ENCODE peak calls at places on chromosomes 13 and 19, in ten cellular contexts. J is foreskin fibroblast; Y is glutamatergic neuron; F is CD8-positive, alpha-beta memory T cell; H is activated CD4-positive, alpha-beta T cell treated with anti-CD3 and anti-CD28 coated beads, Interleukin-2, amount 10 ng/mL, durations not matched to agents 7 days and 5 days; C is NCI-H460; P is activated CD8-positive, alpha-beta T cell treated with anti-CD3 and anti-CD28 coated beads for 36 hours; Q is IMR-90; N is naive thymus-derived CD4-positive, alpha-beta T cell; B is T-cell. S is an unnamed sample.

GRCh38 chr19:1017115-1017905 is 3.6 kb downstream of the TMEM259 start:
- DNase-seq in H (no peak), Y (no peak), Q (no peak), J (no peak), B (no peak), C (no peak), F (no peak), P (no peak), N (no peak), S (no peak)

GRCh38 chr13:49998714-49999624 is 2.1 kb downstream of the TRIM13 start:
- DNase-seq in B (no peak), P (no peak), H (no peak), C (no peak), N (no peak), Y (no peak), J (no peak), F (no peak), Q (no peak), S (no peak)

GRCh38 chr19:56839665-56840451 is 668 bp downstream of the PEG3 start:
- DNase-seq in H (no peak), F (no peak), J (peak), N (no peak), C (no peak), B (no peak), P (peak), Q (no peak), Y (peak), S (no peak)

GRCh38 chr19:33453207-33453736 is 68.3 kb downstream of the PEPD start:
- DNase-seq in B (no peak), H (no peak), F (no peak), J (no peak), Q (no peak), Y (no peak), P (no peak), C (no peak), N (no peak), S (no peak)

GRCh38 chr19:46828484-46828883 is 22.2 kb downstream of the AP2S1 start:
- DNase-seq in J (no peak), C (no peak), N (no peak), Q (peak), P (peak), Y (no peak), H (no peak), B (no peak), F (no peak), S (no peak)

GRCh38 chr13:99071211-99071610 is 93.3 kb upstream of the DOCK9 start:
- DNase-seq in J (no peak), Y (no peak), B (no peak), Q (no peak), F (no peak), C (no peak), N (no peak), P (no peak), H (no peak), S (no peak)

GRCh38 chr19:19600793-19601346 is 17.6 kb downstream of the PBX4 start:
- DNase-seq in Q (no peak), B (no peak), N (no peak), C (no peak), Y (no peak), H (no peak), F (no peak), P (peak), J (no peak), S (no peak)

GRCh38 chr19:40763963-40764362 is 11.4 kb upstream of the MIA start:
- DNase-seq in F (no peak), N (no peak), J (no peak), P (peak), Q (no peak), C (no peak), Y (no peak), H (no peak), B (no peak), S (no peak)

GRCh38 chr13:43758834-43759233 is 27.9 kb downstream of the ENOX1 start:
- DNase-seq in J (no peak), C (no peak), P (no peak), N (no peak), F (no peak), Y (no peak), H (no peak), Q (no peak), B (no peak), S (no peak)

GRCh38 chr13:59570204-59570603 is 593.5 kb downstream of the DIAPH3 start:
- DNase-seq in F (no peak), B (no peak), P (no peak), Q (no peak), Y (no peak), H (no peak), C (no peak), N (no peak), J (no peak), S (no peak)

GRCh38 chr19:12567951-12568350 is 16.7 kb upstream of the ZNF564 start:
- DNase-seq in C (no peak), F (no peak), J (peak), Q (peak), H (no peak), P (no peak), B (no peak), N (no peak), Y (no peak), S (no peak)

GRCh38 chr13:98216135-98216565 is 39.1 kb upstream of the RNF113B start:
- DNase-seq in C (no peak), Q (peak), F (no peak), Y (no peak), B (no peak), J (peak), H (no peak), P (no peak), N (no peak), S (no peak)

GRCh38 chr13:41590122-41590521 is 132.8 kb downstream of the RGCC start:
- DNase-seq in Y (no peak), B (no peak), C (no peak), P (no peak), J (no peak), H (no peak), N (no peak), Q (no peak), F (no peak), S (no peak)

GRCh38 chr13:98565726-98566577 is 11.0 kb downstream of the STK24 start:
- DNase-seq in C (no peak), F (no peak), P (no peak), H (no peak), N (no peak), Y (no peak), B (no peak), Q (no peak), J (no peak), S (no peak)

GRCh38 chr19:56351208-56351607 is 36.6 kb upstream of the ZSCAN5A start:
- DNase-seq in P (no peak), N (no peak), J (no peak), C (no peak), Y (no peak), F (no peak), B (no peak), Q (no peak), H (no peak), S (no peak)

GRCh38 chr19:13778847-13779246 is 4.6 kb downstream of the C19orf53 start:
- DNase-seq in Q (no peak), P (no peak), F (no peak), Y (no peak), B (no peak), H (no peak), N (no peak), J (no peak), C (no peak), S (no peak)

GRCh38 chr19:3606690-3607289 is at the start of gene TBXA2R:
- DNase-seq in Q (peak), N (peak), C (peak), F (peak), P (peak), J (peak), Y (peak), H (peak), B (peak), S (peak)

GRCh38 chr13:67643656-67644055 is 413.5 kb upstream of the PCDH9 start:
- DNase-seq in H (no peak), N (no peak), F (no peak), Q (no peak), B (no peak), C (no peak), P (no peak), J (no peak), Y (no peak), S (no peak)

GRCh38 chr19:4742717-4743646 is 19.3 kb upstream of the DPP9 start:
- DNase-seq in J (no peak), Q (no peak), H (no peak), B (no peak), P (no peak), C (no peak), Y (peak), N (no peak), F (no peak), S (no peak)

GRCh38 chr19:13637664-13638063 is 126.7 kb upstream of the MRI1 start:
- DNase-seq in B (no peak), Q (peak), C (no peak), H (no peak), Y (no peak), N (no peak), F (no peak), P (peak), J (peak), S (no peak)

GRCh38 chr19:42406111-42406510 is 16.0 kb upstream of the CNFN start:
- DNase-seq in Q (no peak), J (no peak), N (no peak), H (no peak), P (no peak), Y (no peak), F (no peak), B (no peak), C (no peak), S (no peak)

GRCh38 chr19:5738423-5738822 is 18.0 kb downstream of the CATSPERD start:
- DNase-seq in C (no peak), P (no peak), B (no peak), N (no peak), F (no peak), Y (no peak), J (no peak), Q (no peak), H (no peak), S (no peak)

GRCh38 chr19:56837492-56837891 is 3.0 kb downstream of the PEG3 start:
- DNase-seq in P (peak), Q (no peak), C (no peak), N (no peak), F (no peak), J (no peak), B (no peak), Y (peak), H (no peak), S (no peak)

GRCh38 chr19:46372901-46373572 is 26.1 kb downstream of the PPP5C start:
- DNase-seq in F (no peak), H (no peak), B (no peak), C (peak), J (peak), N (no peak), Y (no peak), P (no peak), Q (no peak), S (no peak)

GRCh38 chr19:48468806-48469055 is 438 bp upstream of the CYTH2 start:
- DNase-seq in J (no peak), Q (no peak), B (no peak), F (no peak), C (no peak), Y (no peak), H (no peak), P (no peak), N (no peak), S (no peak)

GRCh38 chr13:21048901-21049655 is 12.3 kb downstream of the LATS2 start:
- DNase-seq in H (no peak), B (no peak), Q (no peak), N (no peak), F (no peak), Y (no peak), P (no peak), J (no peak), C (no peak), S (no peak)

GRCh38 chr13:112182831-112183543 is 116.0 kb downstream of the SOX1 start:
- DNase-seq in P (no peak), F (no peak), N (no peak), B (no peak), Q (no peak), H (no peak), Y (peak), J (no peak), C (peak), S (no peak)

GRCh38 chr13:53238241-53238640 is 209.6 kb downstream of the OLFM4 start:
- DNase-seq in Q (no peak), J (no peak), P (no peak), C (no peak), Y (no peak), B (no peak), H (no peak), F (no peak), N (no peak), S (no peak)

GRCh38 chr13:51241720-51242119 is 19.5 kb downstream of the FAM124A start:
- DNase-seq in J (no peak), Q (no peak), H (no peak), C (no peak), N (no peak), Y (no peak), B (no peak), P (no peak), F (no peak), S (no peak)

GRCh38 chr13:41411060-41411459 is 46.3 kb upstream of the RGCC start:
- DNase-seq in Q (no peak), F (no peak), P (no peak), H (no peak), J (no peak), C (no peak), N (no peak), Y (no peak), B (no peak), S (no peak)

GRCh38 chr19:45218887-45219780 is 26.1 kb downstream of the EXOC3L2 start:
- DNase-seq in B (no peak), H (no peak), Q (no peak), F (no peak), Y (no peak), J (no peak), C (no peak), P (no peak), N (no peak), S (no peak)

GRCh38 chr13:112616586-112617381 is 28.8 kb upstream of the TUBGCP3 start:
- DNase-seq in Q (peak), H (peak), Y (peak), B (no peak), P (peak), J (peak), N (no peak), F (no peak), C (peak), S (no peak)

GRCh38 chr13:38564751-38565150 is 122.1 kb upstream of the FREM2 start:
- DNase-seq in F (no peak), N (no peak), Q (no peak), B (no peak), J (no peak), C (no peak), Y (no peak), H (no peak), P (no peak), S (no peak)

GRCh38 chr19:6802336-6803035 is 30.0 kb downstream of the VAV1 start:
- DNase-seq in H (peak), P (peak), J (no peak), N (peak), Q (no peak), B (peak), C (peak), Y (no peak), F (peak), S (peak)

S was measured in naive thymus-derived CD8-positive, alpha-beta T cell.